ENCODE peak calls at places on chromosomes 4 and X, in six cellular contexts. C, N, W, Q, S and I are unnamed samples.

GRCh38 chr4:79297479-79297878 is 28.4 kb downstream of the NAA11 start:
- DNase-seq in C (no peak), N (no peak), W (no peak), Q (no peak), S (no peak), I (no peak)

GRCh38 chrX:68878977-68879376 is 50.2 kb downstream of the EFNB1 start:
- DNase-seq in C (no peak), N (no peak), W (no peak), Q (no peak), S (no peak), I (peak)

GRCh38 chrX:136210806-136211205 is 40.4 kb downstream of the MAP7D3 start:
- DNase-seq in C (no peak), N (no peak), W (peak), Q (no peak), S (no peak), I (no peak)

GRCh38 chr4:113467581-113467980 is 294.0 kb downstream of the CAMK2D start:
- DNase-seq in C (peak), N (no peak), W (no peak), Q (peak), S (no peak), I (peak)

GRCh38 chrX:153830632-153831434 is 489 bp upstream of the PDZD4 start:
- DNase-seq in C (no peak), N (no peak), W (no peak), Q (no peak), S (no peak), I (no peak)

GRCh38 chr4:38674206-38675144 is 10.5 kb downstream of the KLF3 start:
- DNase-seq in C (no peak), N (no peak), W (no peak), Q (no peak), S (no peak), I (peak)

GRCh38 chrX:51759055-51759454 is 15.8 kb downstream of the GSPT2 start:
- DNase-seq in C (no peak), N (no peak), W (no peak), Q (no peak), S (no peak), I (no peak)

GRCh38 chr4:22237155-22237751 is 278.6 kb downstream of the ADGRA3 start:
- DNase-seq in C (no peak), N (no peak), W (no peak), Q (no peak), S (no peak), I (peak)

GRCh38 chrX:71053217-71053621 is 14.9 kb downstream of the SNX12 start:
- DNase-seq in C (no peak), N (no peak), W (no peak), Q (peak), S (no peak), I (peak)

GRCh38 chr4:87839309-87839946 is 6.7 kb downstream of the MEPE start:
- DNase-seq in C (peak), N (no peak), W (no peak), Q (peak), S (peak), I (peak)

GRCh38 chr4:48215977-48216376 is 53.7 kb downstream of the TEC start:
- DNase-seq in C (no peak), N (no peak), W (no peak), Q (no peak), S (no peak), I (no peak)

GRCh38 chr4:42339935-42340406 is 57.3 kb upstream of the SHISA3 start:
- DNase-seq in C (no peak), N (no peak), W (no peak), Q (peak), S (no peak), I (no peak)

GRCh38 chr4:84966382-84967291 is at the start of gene WDFY3:
- DNase-seq in C (peak), N (peak), W (peak), Q (peak), S (peak), I (peak)

GRCh38 chr4:188245651-188246050 is 106.4 kb downstream of the TRIML1 start:
- DNase-seq in C (no peak), N (no peak), W (no peak), Q (no peak), S (no peak), I (no peak)

GRCh38 chrX:29435396-29435795 is 780.0 kb upstream of the MAGEB2 start:
- DNase-seq in C (peak), N (no peak), W (no peak), Q (no peak), S (no peak), I (peak)

GRCh38 chrX:101442095-101442494 is 34.1 kb downstream of the HNRNPH2 start:
- DNase-seq in C (peak), N (no peak), W (no peak), Q (no peak), S (no peak), I (no peak)

GRCh38 chrX:2243913-2244460 is 256.8 kb downstream of the DHRSX start:
- DNase-seq in C (peak), N (no peak), W (no peak), Q (peak), S (no peak), I (no peak)

GRCh38 chr4:150007512-150007911 is 70.7 kb upstream of the DCLK2 start:
- DNase-seq in C (no peak), N (no peak), W (no peak), Q (peak), S (no peak), I (peak)

GRCh38 chr4:150229538-150229937 is 151.3 kb downstream of the DCLK2 start:
- DNase-seq in C (peak), N (peak), W (no peak), Q (peak), S (no peak), I (peak)

GRCh38 chrX:67604979-67605703 is 61.3 kb downstream of the AR start:
- DNase-seq in C (peak), N (no peak), W (no peak), Q (peak), S (no peak), I (peak)

GRCh38 chrX:48508400-48509244 is at the start of gene PORCN:
- DNase-seq in C (peak), N (no peak), W (peak), Q (peak), S (peak), I (peak)

GRCh38 chr4:23934223-23934622 is 44.4 kb upstream of the PPARGC1A start:
- DNase-seq in C (no peak), N (no peak), W (no peak), Q (no peak), S (no peak), I (no peak)

GRCh38 chr4:89204624-89205023 is 93.3 kb downstream of the TIGD2 start:
- DNase-seq in C (no peak), N (no peak), W (no peak), Q (peak), S (no peak), I (no peak)

GRCh38 chrX:151973851-151974335 is 583 bp downstream of the GABRE start:
- DNase-seq in C (no peak), N (peak), W (peak), Q (peak), S (no peak), I (peak)

GRCh38 chrX:22060451-22060940 is 28.4 kb downstream of the PHEX start:
- DNase-seq in C (peak), N (no peak), W (no peak), Q (peak), S (no peak), I (peak)

GRCh38 chr4:85779165-85779564 is 304.2 kb downstream of the ARHGAP24 start:
- DNase-seq in C (peak), N (no peak), W (no peak), Q (peak), S (no peak), I (peak)

GRCh38 chr4:104163820-104164219 is 330.9 kb downstream of the CXXC4 start:
- DNase-seq in C (no peak), N (no peak), W (no peak), Q (peak), S (no peak), I (peak)

GRCh38 chrX:40504801-40505605 is 75.8 kb upstream of the ATP6AP2 start:
- DNase-seq in C (peak), N (no peak), W (no peak), Q (peak), S (no peak), I (no peak)

GRCh38 chrX:150146271-150146888 is 208.1 kb upstream of the EOLA2 start:
- DNase-seq in C (no peak), N (no peak), W (no peak), Q (no peak), S (no peak), I (peak)

GRCh38 chrX:133053854-133054565 is 42.9 kb downstream of the USP26 start:
- DNase-seq in C (peak), N (peak), W (no peak), Q (peak), S (no peak), I (peak)

DNA sequence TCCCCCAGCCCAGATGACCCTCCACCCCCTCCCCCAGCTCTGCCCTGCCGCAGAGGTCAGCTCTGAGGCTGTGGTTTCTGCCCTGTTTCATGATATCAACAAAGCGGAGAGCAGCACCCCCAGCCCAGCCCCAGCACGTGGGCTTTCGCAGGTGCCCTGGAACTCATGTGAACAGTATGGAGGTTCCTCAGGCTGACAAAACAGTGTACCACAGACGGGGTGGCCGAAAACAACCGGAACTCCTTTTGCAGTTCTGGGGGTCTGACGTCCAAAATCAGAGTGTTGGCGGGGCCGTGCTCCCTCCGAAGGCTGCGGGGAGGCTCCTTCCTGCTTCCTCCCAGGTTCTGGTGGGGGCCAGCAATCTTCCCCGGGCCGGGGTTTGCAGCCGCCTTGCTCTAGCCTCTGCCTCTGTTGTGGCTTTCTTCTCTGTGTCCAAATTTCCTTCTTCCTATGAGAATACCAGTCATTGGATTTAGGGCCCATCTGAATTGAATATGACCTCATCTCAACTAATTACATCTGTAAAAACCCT is 7.9 kb upstream of the PSAPL1 start:
- DNase-seq in C (no peak), N (no peak), W (no peak), Q (no peak), S (no peak), I (no peak)
- TF ChIP-seq CTCF in C (no peak), N (no peak), W (no peak), Q (no peak), S (no peak), I (no peak)

GRCh38 chr4:83851261-83852084 is 315.6 kb downstream of the GPAT3 start:
- DNase-seq in C (no peak), N (no peak), W (no peak), Q (peak), S (no peak), I (peak)
- H3K4me3 ChIP-seq in C (no peak), N (no peak), W (no peak), Q (no peak), S (no peak), I (no peak)

GRCh38 chr4:115850799-115851509 is 737.5 kb upstream of the NDST4 start:
- DNase-seq in C (no peak), N (no peak), W (no peak), Q (no peak), S (no peak), I (no peak)

GRCh38 chr4:115851918-115852766 is 738.7 kb upstream of the NDST4 start:
- DNase-seq in C (peak), N (peak), W (peak), Q (peak), S (no peak), I (peak)

GRCh38 chr4:115852767-115853091 is 739.3 kb upstream of the NDST4 start:
- DNase-seq in C (no peak), N (no peak), W (no peak), Q (no peak), S (no peak), I (no peak)
- TF ChIP-seq CTCF in C (no peak), N (no peak), W (no peak), Q (no peak), S (no peak), I (no peak)

DNA sequence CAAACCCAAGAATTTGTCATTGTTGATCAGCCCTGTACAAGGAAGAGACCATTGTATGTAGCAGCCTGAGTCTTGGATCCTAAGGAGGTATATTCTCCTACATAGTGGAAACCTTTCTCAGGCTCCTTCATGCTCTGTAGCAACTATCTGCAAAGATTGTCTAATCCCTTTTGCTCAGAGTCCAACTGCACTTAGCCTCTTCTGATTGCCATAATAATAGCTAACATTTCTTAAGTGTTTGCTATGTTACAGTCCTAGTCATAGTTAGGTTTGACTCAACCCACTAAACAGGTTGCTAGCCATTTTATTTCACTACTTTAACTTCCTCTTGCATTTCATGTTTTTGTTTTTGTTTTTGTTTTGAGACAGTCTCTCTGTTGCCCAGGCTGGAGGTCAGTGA is 50.8 kb upstream of the SLC16A2 start:
- DNase-seq in C (no peak), N (no peak), W (no peak), Q (no peak), S (no peak), I (peak)
- H3K4me3 ChIP-seq in C (no peak), N (no peak), W (no peak), Q (no peak), S (no peak), I (no peak)

DNA sequence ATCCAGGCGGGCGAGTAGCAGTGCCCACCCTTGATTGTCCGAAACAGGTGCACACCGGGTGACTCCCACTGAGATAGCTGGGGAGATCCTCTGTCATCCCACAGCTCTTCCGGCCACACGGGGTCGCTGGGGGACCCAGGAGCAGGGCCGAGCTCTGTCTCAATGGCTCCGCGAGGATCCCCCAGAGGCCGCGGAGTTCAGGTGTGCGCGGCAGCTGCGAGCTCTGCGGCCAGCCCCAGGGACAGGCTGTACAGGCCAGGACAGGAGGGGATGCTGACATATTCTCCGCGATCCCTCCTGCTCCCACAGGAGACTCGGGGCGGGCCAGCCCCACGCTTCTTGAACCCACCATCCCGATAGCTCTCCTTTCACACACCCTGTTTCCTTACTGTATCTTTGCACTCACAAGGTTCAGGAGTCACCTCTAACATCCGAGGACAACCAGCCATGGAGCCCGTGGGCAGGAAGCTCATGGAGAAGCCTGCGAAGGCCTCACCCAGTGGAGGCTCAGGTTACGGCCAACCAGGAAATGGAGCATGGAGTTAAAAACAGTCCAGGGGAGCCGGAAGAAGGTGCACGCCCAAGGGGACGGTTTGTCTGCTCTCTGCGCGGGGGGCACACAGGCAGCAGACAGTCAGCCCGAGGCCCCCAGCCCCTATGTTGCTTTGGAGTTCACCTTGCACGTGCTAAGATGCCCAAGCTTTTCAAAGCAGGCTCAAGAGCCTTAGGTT is 77.9 kb upstream of the AMELX start:
- DNase-seq in C (no peak), N (no peak), W (no peak), Q (no peak), S (no peak), I (no peak)
- TF ChIP-seq CTCF in C (no peak), N (no peak), W (no peak), Q (no peak), S (no peak), I (no peak)

GRCh38 chr4:37002625-37003024 is 241.9 kb upstream of the NWD2 start:
- DNase-seq in C (no peak), N (no peak), W (no peak), Q (no peak), S (no peak), I (no peak)
- H3K4me3 ChIP-seq in C (no peak), N (no peak), W (no peak), Q (no peak), S (no peak), I (no peak)